ENCODE peak calls at places on chromosomes 2 and 18, in four cellular contexts. I is glutamatergic neuron, C is lower lobe of right lung, O is neural crest cell. D is an unnamed sample.

GRCh38 chr2:218962859-218963492 is 3.5 kb downstream of the CDK5R2 start:
- DNase-seq in I (peak; percentile 94), O (peak; percentile 96), C (peak; percentile 63), D (peak; percentile 100)

GRCh38 chr2:157692768-157693167 is 64.1 kb upstream of the ACVR1C start:
- DNase-seq in I (no peak), C (no peak), O (no peak), D (no peak)

GRCh38 chr18:40473221-40473620 is 1481.8 kb upstream of the PIK3C3 start:
- DNase-seq in O (no peak), C (no peak), I (no peak), D (no peak)

GRCh38 chr2:147460140-147460539 is 384.7 kb upstream of the ACVR2A start:
- DNase-seq in O (no peak), I (no peak), C (no peak), D (no peak)

GRCh38 chr2:45510701-45511420 is 100.2 kb downstream of the SRBD1 start:
- DNase-seq in C (no peak), O (no peak), I (no peak), D (no peak)

GRCh38 chr2:3643371-3644245 is 14.4 kb upstream of the ALLC start:
- DNase-seq in O (no peak), C (no peak), I (peak; percentile 14), D (no peak)

GRCh38 chr2:179235463-179236108 is 29.0 kb downstream of the SESTD1 start:
- DNase-seq in C (no peak), O (no peak), I (no peak), D (no peak)

GRCh38 chr2:14587119-14587518 is 45.4 kb upstream of the LRATD1 start:
- DNase-seq in O (no peak), I (no peak), C (no peak), D (no peak)

GRCh38 chr18:5059540-5060032 is 137.5 kb downstream of the AKAIN1 start:
- DNase-seq in O (no peak), I (no peak), C (no peak), D (no peak)

GRCh38 chr2:21175895-21176646 is 52.3 kb downstream of the TDRD15 start:
- DNase-seq in O (no peak), C (no peak), I (no peak), D (no peak)

GRCh38 chr2:108367776-108368175 is 10.0 kb upstream of the SULT1C4 start:
- DNase-seq in C (no peak), O (no peak), I (no peak), D (no peak)

GRCh38 chr2:173417801-173418200 is 63.1 kb downstream of the CDCA7 start:
- DNase-seq in I (no peak), C (no peak), O (no peak), D (no peak)

GRCh38 chr2:37653805-37654378 is 17.6 kb downstream of the CDC42EP3 start:
- DNase-seq in I (no peak), C (peak; percentile 69), O (no peak), D (no peak)

GRCh38 chr2:132670961-132671781 is 1.2 kb upstream of the LYPD1 start:
- DNase-seq in C (no peak), I (peak; percentile 40), O (peak; percentile 14), D (peak; percentile 37)

GRCh38 chr18:23283933-23284430 is 148.7 kb downstream of the CABLES1 start:
- DNase-seq in I (no peak), C (no peak), O (no peak), D (no peak)

GRCh38 chr18:55243852-55244251 is 284.6 kb upstream of the CCDC68 start:
- DNase-seq in I (no peak), C (no peak), O (no peak), D (no peak)

DNA sequence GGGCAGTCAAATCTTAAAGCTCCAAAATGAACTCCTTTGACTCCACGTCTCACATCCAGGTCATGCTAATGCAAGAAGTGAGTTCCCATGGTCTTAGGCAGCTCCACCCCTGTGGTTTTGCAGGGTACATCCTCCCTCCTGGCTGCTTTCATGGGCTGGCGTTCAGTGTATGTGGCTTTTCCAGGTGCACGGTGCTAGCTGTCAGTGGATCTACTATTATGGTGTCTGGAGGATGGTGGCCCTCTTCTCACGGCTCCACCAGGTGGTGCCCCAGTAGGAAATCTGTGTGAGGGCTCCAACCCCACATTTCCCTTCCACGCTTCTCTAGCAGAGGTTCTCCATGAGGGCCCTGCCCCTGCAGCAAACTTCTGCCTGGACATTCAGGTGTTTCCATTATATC is 105.2 kb upstream of the MSTN start:
- DNase-seq in I (no peak), O (no peak), C (no peak), D (no peak)
- TF ChIP-seq CTCF in I (no peak), O (no peak), C (no peak), D (no peak)

GRCh38 chr18:7566587-7567486 is at the start of gene PTPRM:
- DNase-seq in I (peak; percentile 80), C (peak; percentile 89), O (peak; percentile 66), D (peak; percentile 82)
- TF ChIP-seq CTCF in I (no peak), C (no peak), O (peak; percentile 51), D (no peak)

GRCh38 chr2:25170888-25171287 is 2.5 kb upstream of the POMC start:
- DNase-seq in C (no peak), I (no peak), O (no peak), D (no peak)

GRCh38 chr2:25168256-25169072 is at the start of gene POMC:
- DNase-seq in O (peak; percentile 29), I (no peak), C (peak; percentile 55), D (peak; percentile 66)

GRCh38 chr2:25169073-25169470 is 692 bp upstream of the POMC start:
- DNase-seq in O (no peak), I (no peak), C (no peak), D (no peak)

GRCh38 chr2:25164526-25164925 is 3.9 kb downstream of the POMC start:
- DNase-seq in C (no peak), O (no peak), I (no peak), D (no peak)

GRCh38 chr2:25165992-25166618 is 2.3 kb downstream of the POMC start:
- DNase-seq in I (no peak), O (no peak), C (no peak), D (peak; percentile 18)
- TF ChIP-seq CTCF in I (no peak), O (peak; percentile 48), C (no peak), D (no peak)

GRCh38 chr18:6728809-6729246 is 688 bp upstream of the ARHGAP28 start:
- DNase-seq in C (no peak), I (no peak), O (no peak), D (no peak)

GRCh38 chr18:6728318-6728717 is 1.2 kb upstream of the ARHGAP28 start:
- DNase-seq in O (no peak), I (no peak), C (no peak), D (no peak)

GRCh38 chr18:6731197-6731596 is 1.7 kb downstream of the ARHGAP28 start:
- DNase-seq in C (no peak), O (no peak), I (no peak), D (no peak)

GRCh38 chr18:6732952-6733351 is 3.4 kb downstream of the ARHGAP28 start:
- DNase-seq in C (no peak), I (no peak), O (no peak), D (no peak)

DNA sequence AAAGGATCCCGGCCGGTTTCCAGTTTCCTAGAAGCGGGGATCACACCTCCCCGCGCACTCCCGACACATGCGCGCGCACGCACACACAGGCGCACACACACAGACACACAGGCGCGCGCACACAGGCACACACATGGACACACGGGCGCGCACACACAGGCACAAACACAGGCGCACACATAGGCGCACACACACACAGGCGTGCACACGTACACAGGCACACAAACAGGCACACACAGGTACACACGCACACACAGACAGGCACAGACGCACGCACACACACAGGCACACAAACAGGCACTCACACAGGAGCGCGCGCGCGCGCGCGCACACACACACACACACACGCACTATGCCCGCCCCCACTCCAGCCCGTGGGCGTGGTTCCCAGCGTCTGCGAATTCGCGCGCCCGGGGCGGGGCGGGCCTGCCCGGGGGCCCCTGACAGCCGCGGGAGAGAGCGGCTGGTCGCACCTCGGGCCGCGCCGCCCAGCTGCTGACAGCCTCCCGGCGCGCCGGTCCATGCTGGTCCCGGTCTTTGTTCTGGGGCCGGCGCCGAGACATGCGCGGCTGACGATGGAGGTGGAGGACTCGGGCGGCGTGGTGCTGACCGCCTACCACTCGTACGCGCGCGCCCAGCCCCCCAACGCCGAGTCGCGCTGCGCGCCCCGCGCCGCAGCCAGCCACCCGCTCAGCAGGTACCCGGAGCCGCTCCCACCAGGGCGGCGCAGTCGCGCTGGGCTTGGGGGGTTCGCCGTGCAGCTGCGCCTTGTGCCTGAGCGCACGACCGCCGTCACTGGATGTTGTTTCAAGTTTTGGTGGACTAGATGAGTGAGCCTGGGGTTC is at the start of gene ARHGAP28:
- DNase-seq in O (peak; percentile 69), I (peak; percentile 90), C (peak; percentile 87), D (peak; percentile 91)
- TF ChIP-seq CTCF in O (peak; percentile 56), I (no peak), C (no peak), D (peak; percentile 27)

DNA sequence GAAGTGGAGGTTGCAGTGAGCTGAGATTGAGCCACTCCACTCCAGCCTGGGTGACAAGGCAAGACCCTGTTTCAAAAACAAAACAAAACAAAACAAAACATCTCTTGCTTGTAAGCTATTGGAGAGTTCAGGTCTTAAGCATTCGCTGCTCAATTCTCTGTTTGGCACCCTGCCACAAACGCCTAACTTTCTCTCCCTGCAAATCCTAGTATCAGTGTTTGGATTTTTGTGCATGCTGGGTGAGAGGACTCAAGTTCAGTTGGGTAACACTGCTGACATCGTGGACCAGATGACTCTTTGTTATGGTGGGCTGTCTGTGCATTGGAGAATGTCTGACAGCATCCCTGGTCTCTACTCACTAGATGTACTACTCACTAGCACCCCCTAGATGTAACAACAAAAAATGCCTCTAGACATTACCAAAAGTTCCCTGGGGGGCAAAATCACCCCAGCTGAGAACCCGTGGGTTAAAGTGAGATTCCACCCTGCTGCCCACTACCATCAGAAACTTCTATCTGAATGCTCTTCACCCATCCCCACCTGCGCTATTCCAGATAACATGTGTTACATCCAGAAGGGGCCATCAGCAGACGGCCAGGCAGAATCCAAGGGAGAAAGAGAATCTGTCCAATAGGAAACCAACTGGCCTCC is 50.9 kb downstream of the CACNB4 start:
- DNase-seq in O (no peak), C (no peak), I (no peak), D (no peak)
- TF ChIP-seq CTCF in O (peak; percentile 49), C (peak; percentile 19), I (peak; percentile 6), D (peak; percentile 16)

GRCh38 chr18:27707201-27707600 is 469.7 kb downstream of the CDH2 start:
- DNase-seq in C (no peak), O (no peak), I (no peak), D (no peak)

GRCh38 chr18:27709344-27709743 is 467.6 kb downstream of the CDH2 start:
- DNase-seq in O (no peak), C (no peak), I (no peak), D (no peak)

GRCh38 chr18:27704721-27705361 is 472.1 kb downstream of the CDH2 start:
- DNase-seq in I (no peak), O (no peak), C (no peak), D (no peak)
- TF ChIP-seq CTCF in I (no peak), O (no peak), C (no peak), D (no peak)

GRCh38 chr2:106864051-106864450 is 21.9 kb downstream of the ST6GAL2 start:
- DNase-seq in I (no peak), O (no peak), C (no peak), D (no peak)

GRCh38 chr2:106866636-106867035 is 19.3 kb downstream of the ST6GAL2 start:
- DNase-seq in C (no peak), I (no peak), O (no peak), D (no peak)

GRCh38 chr2:106867231-106867943 is 18.6 kb downstream of the ST6GAL2 start:
- DNase-seq in C (no peak), I (no peak), O (no peak), D (no peak)

GRCh38 chr2:106859498-106859897 is 26.5 kb downstream of the ST6GAL2 start:
- DNase-seq in I (no peak), C (no peak), O (no peak), D (no peak)

GRCh38 chr2:106863387-106863786 is 22.6 kb downstream of the ST6GAL2 start:
- DNase-seq in I (no peak), C (no peak), O (no peak), D (no peak)
- TF ChIP-seq CTCF in I (no peak), C (no peak), O (no peak), D (no peak)